ENCODE peak calls at places on chromosomes 12 and 14, in five cellular contexts. R is GM12865; M is NCI-H1092 treated with DMSO at 0.1 percent for 48 hours; H is activated CD4-positive, CD25-positive, alpha-beta regulatory T cell; L is activated T-cell treated with anti-CD3 and anti-CD28 coated beads for 48 hours. Q is an unnamed sample.

GRCh38 chr12:6783828-6784227 is 5.5 kb upstream of the CD4 start:
- DNase-seq in R (no peak), M (no peak), H (no peak), L (no peak), Q (no peak)

GRCh38 chr12:69095765-69096477 is 143.4 kb upstream of the CPSF6 start:
- DNase-seq in R (no peak), M (no peak), H (no peak), L (no peak), Q (no peak)

GRCh38 chr12:83641789-83642188 is 955.1 kb downstream of the TMTC2 start:
- DNase-seq in R (no peak), M (no peak), H (no peak), L (no peak), Q (no peak)

GRCh38 chr14:77458249-77458950 is 507 bp downstream of the AHSA1 start:
- DNase-seq in R (peak), M (peak), H (no peak), L (peak), Q (peak)

GRCh38 chr14:19906665-19907064 is 13.7 kb upstream of the OR4K5 start:
- DNase-seq in R (no peak), M (no peak), H (no peak), L (no peak), Q (no peak)

GRCh38 chr14:102019141-102019540 is 54.8 kb downstream of the DYNC1H1 start:
- DNase-seq in R (no peak), M (no peak), H (no peak), L (no peak), Q (no peak)

GRCh38 chr12:39722511-39722910 is 102.9 kb upstream of the ABCD2 start:
- DNase-seq in R (no peak), M (no peak), H (no peak), L (no peak), Q (no peak)

GRCh38 chr12:50922820-50923219 is 29.5 kb upstream of the HIGD1C start:
- DNase-seq in R (no peak), M (no peak), H (no peak), L (no peak), Q (no peak)

GRCh38 chr12:113097716-113098427 is 37.7 kb downstream of the RASAL1 start:
- DNase-seq in R (no peak), M (peak), H (no peak), L (no peak), Q (peak)

GRCh38 chr12:7130791-7131501 is 775 bp downstream of the CLSTN3 start:
- DNase-seq in R (peak), M (peak), H (peak), L (peak), Q (peak)

GRCh38 chr12:4849024-4849594 is 60.6 kb upstream of the KCNA1 start:
- DNase-seq in R (peak), M (peak), H (peak), L (no peak), Q (peak)

GRCh38 chr14:81252278-81252677 is 31.5 kb upstream of the GTF2A1 start:
- DNase-seq in R (no peak), M (no peak), H (no peak), L (no peak), Q (no peak)

GRCh38 chr12:45231515-45232145 is 15.7 kb downstream of the ANO6 start:
- DNase-seq in R (no peak), M (peak), H (no peak), L (no peak), Q (no peak)

GRCh38 chr14:77902806-77903205 is 102.9 kb downstream of the ADCK1 start:
- DNase-seq in R (no peak), M (no peak), H (no peak), L (no peak), Q (no peak)

GRCh38 chr14:66610154-66610563 is 102.2 kb downstream of the GPHN start:
- DNase-seq in R (peak), M (no peak), H (no peak), L (no peak), Q (peak)

GRCh38 chr12:46518729-46519128 is 146.2 kb upstream of the SLC38A2 start:
- DNase-seq in R (no peak), M (no peak), H (no peak), L (no peak), Q (no peak)

GRCh38 chr12:124309744-124310143 is 14.9 kb downstream of the RFLNA start:
- DNase-seq in R (no peak), M (no peak), H (no peak), L (no peak), Q (no peak)

GRCh38 chr12:22700126-22700525 is 75.2 kb downstream of the ETNK1 start:
- DNase-seq in R (no peak), M (no peak), H (no peak), L (no peak), Q (no peak)

GRCh38 chr12:3656946-3657622 is 95.8 kb downstream of the CRACR2A start:
- DNase-seq in R (no peak), M (no peak), H (no peak), L (no peak), Q (no peak)

GRCh38 chr12:127515941-127516340 is 751.0 kb upstream of the TMEM132C start:
- DNase-seq in R (no peak), M (no peak), H (no peak), L (no peak), Q (no peak)

GRCh38 chr14:23861666-23862065 is 91.9 kb upstream of the DHRS4 start:
- DNase-seq in R (no peak), M (no peak), H (no peak), L (no peak), Q (peak)

GRCh38 chr14:51410846-51411245 is 170.8 kb downstream of the TMX1 start:
- DNase-seq in R (no peak), M (no peak), H (no peak), L (no peak), Q (no peak)

GRCh38 chr14:38987781-38988180 is 115.3 kb downstream of the SEC23A start:
- DNase-seq in R (no peak), M (no peak), H (no peak), L (no peak), Q (no peak)

GRCh38 chr12:131131077-131131807 is 177.5 kb downstream of the ADGRD1 start:
- DNase-seq in R (no peak), M (no peak), H (no peak), L (no peak), Q (no peak)

GRCh38 chr12:58961906-58962305 is 41.6 kb upstream of the LRIG3 start:
- DNase-seq in R (no peak), M (no peak), H (no peak), L (no peak), Q (no peak)

GRCh38 chr12:117825827-117826226 is 143.0 kb downstream of the KSR2 start:
- DNase-seq in R (no peak), M (no peak), H (no peak), L (no peak), Q (no peak)

GRCh38 chr12:109832534-109833306 is 478 bp downstream of the TRPV4 start:
- DNase-seq in R (no peak), M (no peak), H (no peak), L (no peak), Q (no peak)

GRCh38 chr14:103679351-103679750 is 35.9 kb downstream of the XRCC3 start:
- DNase-seq in R (peak), M (no peak), H (peak), L (peak), Q (peak)

GRCh38 chr12:26701604-26702215 is 131.3 kb downstream of the ITPR2 start:
- DNase-seq in R (peak), M (peak), H (no peak), L (no peak), Q (peak)

GRCh38 chr12:38374751-38375150 is 58.2 kb downstream of the ALG10B start:
- DNase-seq in R (no peak), M (no peak), H (no peak), L (no peak), Q (no peak)

GRCh38 chr12:132524405-132524804 is 34.5 kb downstream of the FBRSL1 start:
- DNase-seq in R (peak), M (no peak), H (no peak), L (no peak), Q (no peak)

GRCh38 chr12:28955491-28955890 is 193.6 kb upstream of the FAR2 start:
- DNase-seq in R (no peak), M (no peak), H (no peak), L (no peak), Q (no peak)

GRCh38 chr14:53338192-53338591 is 185.1 kb upstream of the DDHD1 start:
- DNase-seq in R (no peak), M (no peak), H (no peak), L (no peak), Q (no peak)

GRCh38 chr12:46771268-46771837 is 54.4 kb downstream of the SLC38A4 start:
- DNase-seq in R (no peak), M (no peak), H (no peak), L (no peak), Q (no peak)